ENCODE peak calls at places on chromosomes 16 and 17, in ten cellular contexts. K is transverse colon; P is endodermal cell; W is activated T-helper 1 cell treated with anti-CD3 and anti-CD28 coated beads, Interleukin-2, amount 50 U/mL, for 16 hours; M is cerebellar cortex; E is T-helper 17 cell; R is amygdala; I is T-helper 2 cell; G is caudate nucleus; Y is stimulated activated CD4-positive, alpha-beta T cell treated with anti-CD3 and anti-CD28 coated beads, Interleukin-15, amount 100 ng/mL, for 1 hour. C is an unnamed sample.

GRCh38 chr16:22070361-22071351 is 21.7 kb upstream of the VWA3A start:
- DNase-seq in W (no peak), G (peak; percentile 10), M (peak; percentile 39), E (no peak), P (no peak), R (no peak), Y (no peak), K (no peak), I (no peak), C (no peak)

GRCh38 chr16:30335598-30336474 is 19.3 kb downstream of the CD2BP2 start:
- DNase-seq in M (peak; percentile 40), W (no peak), Y (no peak), G (peak; percentile 32), K (peak; percentile 37), R (no peak), I (peak; percentile 36), E (no peak), P (peak; percentile 52), C (peak; percentile 23)

GRCh38 chr17:41521574-41522261 is 3.0 kb upstream of the KRT15 start:
- DNase-seq in I (no peak), W (no peak), P (peak; percentile 86), R (no peak), M (no peak), K (peak; percentile 88), G (no peak), Y (no peak), E (no peak), C (no peak)

GRCh38 chr16:80954985-80955384 is 51.7 kb downstream of the CMC2 start:
- DNase-seq in P (no peak), M (no peak), K (no peak), W (no peak), Y (no peak), I (no peak), E (no peak), R (no peak), G (no peak), C (no peak)

GRCh38 chr16:695355-696089 is 5.3 kb upstream of the WDR24 start:
- DNase-seq in R (no peak), P (peak; percentile 81), G (peak; percentile 77), I (peak; percentile 71), W (peak; percentile 66), K (peak; percentile 91), E (peak; percentile 65), M (no peak), Y (peak; percentile 56), C (no peak)

GRCh38 chr16:86884256-86884655 is 305.9 kb downstream of the FOXL1 start:
- DNase-seq in G (no peak), I (no peak), M (no peak), E (no peak), W (no peak), R (no peak), K (no peak), P (no peak), Y (no peak), C (no peak)

GRCh38 chr17:40451420-40451819 is 8.2 kb downstream of the IGFBP4 start:
- DNase-seq in I (no peak), E (no peak), K (peak; percentile 67), Y (no peak), R (no peak), W (no peak), G (no peak), M (no peak), P (no peak), C (no peak)

GRCh38 chr17:80761421-80761871 is 216.8 kb downstream of the RPTOR start:
- DNase-seq in I (peak; percentile 92), M (no peak), K (no peak), P (peak; percentile 25), G (no peak), R (no peak), Y (peak; percentile 60), W (peak; percentile 55), E (peak; percentile 30), C (no peak)

GRCh38 chr17:78016852-78017251 is 58.3 kb downstream of the TNRC6C start:
- DNase-seq in E (no peak), M (no peak), I (no peak), P (no peak), G (no peak), R (no peak), Y (no peak), K (no peak), W (no peak), C (no peak)

GRCh38 chr17:82791532-82791931 is 39.7 kb downstream of the TBCD start:
- DNase-seq in Y (no peak), P (no peak), I (no peak), W (no peak), M (no peak), G (no peak), R (no peak), E (no peak), K (no peak), C (no peak)

GRCh38 chr17:63246344-63246743 is 199.8 kb downstream of the CYB561 start:
- DNase-seq in I (no peak), G (no peak), R (no peak), K (no peak), W (no peak), P (no peak), Y (no peak), E (no peak), M (no peak), C (no peak)

GRCh38 chr17:34382586-34383224 is 19.7 kb upstream of the CCL1 start:
- DNase-seq in W (no peak), R (no peak), E (no peak), Y (no peak), P (peak; percentile 80), G (no peak), I (peak; percentile 94), M (no peak), K (peak; percentile 12), C (peak; percentile 49)

C was measured in GM12878.